ENCODE peak calls at places on chromosomes 16 and 17, in five cellular contexts. E is upper lobe of left lung, J is HepG2, O is A549, G is K562. T is an unnamed sample.

GRCh38 chr17:62105861-62106260 is 40.8 kb upstream of the MED13 start:
- ATAC-seq in E (no peak), G (no peak), J (no peak), O (no peak), T (no peak)

GRCh38 chr17:31550389-31551056 is 159.0 kb downstream of the RAB11FIP4 start:
- ATAC-seq in J (no peak), O (peak; percentile 5), G (no peak), E (no peak), T (no peak)

GRCh38 chr17:2690165-2691068 is 21.1 kb downstream of the CLUH start:
- ATAC-seq in G (no peak), E (no peak), J (no peak), O (no peak), T (no peak)

GRCh38 chr16:6656760-6657159 is 675.9 kb upstream of the RBFOX1 start:
- ATAC-seq in J (no peak), G (no peak), E (no peak), O (no peak), T (no peak)

GRCh38 chr16:11099672-11100195 is 155.4 kb downstream of the CLEC16A start:
- ATAC-seq in E (no peak), J (no peak), G (no peak), O (no peak), T (peak; percentile 10)

GRCh38 chr16:2364638-2365210 is 24.2 kb upstream of the ABCA3 start:
- ATAC-seq in E (no peak), G (no peak), O (no peak), J (no peak), T (no peak)

GRCh38 chr16:58792188-58792587 is 58.1 kb upstream of the GOT2 start:
- ATAC-seq in E (no peak), O (no peak), G (peak; percentile 90), J (no peak), T (no peak)

GRCh38 chr16:70418993-70419318 is 19.9 kb downstream of the ST3GAL2 start:
- ATAC-seq in O (no peak), J (peak; percentile 17), G (no peak), E (no peak), T (no peak)

GRCh38 chr17:43006639-43007551 is at the start of gene IFI35:
- ATAC-seq in E (peak; percentile 95), G (peak; percentile 92), J (peak; percentile 78), O (peak; percentile 84), T (peak; percentile 87)

GRCh38 chr17:38535886-38536285 is 69.9 kb downstream of the SRCIN1 start:
- ATAC-seq in G (no peak), O (no peak), E (no peak), J (no peak), T (no peak)

GRCh38 chr16:71927383-71927782 is 32.1 kb downstream of the IST1 start:
- ATAC-seq in E (peak; percentile 57), J (no peak), O (no peak), G (no peak), T (peak; percentile 80)

GRCh38 chr17:33871720-33872535 is 383.2 kb upstream of the CCL2 start:
- ATAC-seq in E (no peak), O (peak; percentile 80), J (no peak), G (peak; percentile 94), T (no peak)

GRCh38 chr16:56565023-56565477 is at the start of gene MT4:
- ATAC-seq in G (no peak), J (peak; percentile 31), E (no peak), O (no peak), T (no peak)

GRCh38 chr17:16926061-16926511 is 45.8 kb downstream of the TNFRSF13B start:
- ATAC-seq in O (no peak), E (no peak), G (no peak), J (no peak), T (no peak)

GRCh38 chr17:68821860-68822693 is 133.1 kb downstream of the ABCA8 start:
- ATAC-seq in O (peak; percentile 95), E (peak; percentile 76), J (peak; percentile 85), G (no peak), T (no peak)

GRCh38 chr16:51155199-51155607 is 4.1 kb upstream of the SALL1 start:
- ATAC-seq in J (no peak), O (no peak), E (no peak), G (no peak), T (no peak)

GRCh38 chr16:1567988-1568387 is 34.5 kb downstream of the TMEM204 start:
- ATAC-seq in J (no peak), G (no peak), E (no peak), O (no peak), T (no peak)

GRCh38 chr17:81553616-81554181 is 1.5 kb upstream of the FAAP100 start:
- ATAC-seq in E (peak; percentile 19), J (peak; percentile 0), O (peak; percentile 33), G (no peak), T (no peak)

GRCh38 chr16:14186007-14186953 is 115.2 kb downstream of the MRTFB start:
- ATAC-seq in J (peak; percentile 47), O (peak; percentile 69), E (peak; percentile 60), G (peak; percentile 57), T (peak; percentile 75)

GRCh38 chr17:330993-331701 is 21.5 kb downstream of the RPH3AL start:
- ATAC-seq in O (no peak), J (no peak), G (no peak), E (peak; percentile 70), T (peak; percentile 35)

GRCh38 chr17:9763643-9764042 is 27.7 kb downstream of the DHRS7C start:
- ATAC-seq in O (peak; percentile 20), E (no peak), J (no peak), G (no peak), T (peak; percentile 63)

GRCh38 chr16:24683847-24684493 is 45.5 kb upstream of the TNRC6A start:
- ATAC-seq in E (no peak), J (no peak), O (no peak), G (no peak), T (no peak)

GRCh38 chr17:66655461-66655860 is 179.5 kb upstream of the CACNG5 start:
- ATAC-seq in G (no peak), J (no peak), O (no peak), E (no peak), T (no peak)

GRCh38 chr17:61335105-61335844 is 64.4 kb upstream of the TBX2 start:
- ATAC-seq in E (peak; percentile 13), G (no peak), O (peak; percentile 72), J (peak; percentile 61), T (no peak)

GRCh38 chr17:74686761-74687160 is 26.0 kb downstream of the CD300LF start:
- ATAC-seq in E (no peak), G (no peak), O (peak; percentile 75), J (peak; percentile 53), T (no peak)

GRCh38 chr17:43616865-43617264 is 44.9 kb downstream of the MEOX1 start:
- ATAC-seq in G (no peak), E (peak; percentile 38), J (peak; percentile 45), O (peak; percentile 14), T (no peak)

GRCh38 chr17:21089145-21089544 is 37.6 kb upstream of the DHRS7B start:
- ATAC-seq in J (no peak), G (no peak), O (no peak), E (no peak), T (no peak)

GRCh38 chr17:45313419-45313771 is 3.4 kb downstream of the MAP3K14 start:
- ATAC-seq in E (no peak), G (no peak), O (no peak), J (no peak), T (no peak)

GRCh38 chr17:40610359-40610758 is 37.3 kb downstream of the SMARCE1 start:
- ATAC-seq in O (no peak), J (no peak), E (no peak), G (no peak), T (no peak)

GRCh38 chr16:4349332-4349731 is 1.8 kb downstream of the PAM16 start:
- ATAC-seq in O (no peak), J (no peak), G (no peak), E (no peak), T (no peak)

GRCh38 chr16:71526111-71526998 is at the start of gene CHST4:
- ATAC-seq in E (peak; percentile 66), O (peak; percentile 57), J (no peak), G (no peak), T (peak; percentile 62)

GRCh38 chr16:49725651-49726050 is 130.3 kb downstream of the ZNF423 start:
- ATAC-seq in E (no peak), O (peak; percentile 30), G (no peak), J (peak; percentile 48), T (no peak)

GRCh38 chr16:5965321-5965720 is 867.7 kb upstream of the EEF2KMT start:
- ATAC-seq in G (no peak), J (no peak), O (no peak), E (no peak), T (no peak)

GRCh38 chr16:4404247-4404966 is 12.0 kb downstream of the CORO7 start:
- ATAC-seq in O (peak; percentile 60), J (peak; percentile 71), G (peak; percentile 81), E (no peak), T (no peak)

GRCh38 chr16:75899163-75899562 is 172.9 kb upstream of the CPHXL start:
- ATAC-seq in G (no peak), O (no peak), J (no peak), E (no peak), T (no peak)
- TF ChIP-seq EP300 in G (no peak), O (no peak), J (no peak), E (no peak), T (no peak)

DNA sequence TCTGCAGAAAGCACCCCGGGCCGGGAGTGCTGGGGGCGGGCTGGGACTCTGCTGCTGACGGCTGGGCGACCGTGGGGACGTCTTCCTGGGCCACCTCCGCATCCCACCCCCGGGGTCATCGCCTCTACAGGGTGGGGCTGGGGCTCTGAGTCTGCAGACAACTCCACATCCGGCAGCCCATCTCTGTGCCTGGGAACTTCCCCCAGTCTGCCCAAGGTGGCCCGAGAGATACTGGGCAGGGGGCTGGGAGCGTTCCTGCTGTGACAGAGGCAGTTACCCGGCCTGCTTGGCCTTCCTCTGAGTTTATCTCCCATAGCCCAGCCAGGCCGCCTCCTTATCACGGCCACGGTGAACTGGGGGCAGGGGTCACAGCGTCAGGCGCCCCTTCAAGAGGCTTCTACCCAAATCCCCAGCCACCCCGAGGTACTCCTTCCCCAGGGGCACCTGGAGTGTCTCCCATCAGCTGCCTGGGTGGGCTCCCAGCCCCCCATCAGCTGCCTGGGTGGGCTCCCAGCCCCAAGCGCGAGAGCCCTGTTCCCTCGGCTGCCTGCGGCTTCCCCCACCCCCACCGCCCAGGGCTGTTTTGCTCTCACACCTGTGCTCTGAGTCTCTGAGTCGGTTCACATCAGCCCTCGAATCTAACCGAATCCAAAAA is 15.5 kb upstream of the CBFA2T3 start:
- ATAC-seq in J (no peak), O (no peak), E (no peak), G (peak; percentile 88), T (no peak)
- H3K4me1 ChIP-seq in J (peaks cover 6% of the 10 kb centered on the region), O (no peaks in the 10 kb centered on the region), E (peaks cover 13% of the 10 kb centered on the region), G (peaks cover 54% of the 10 kb centered on the region), T (no peaks in the 10 kb centered on the region)

GRCh38 chr16:28822520-28823290 is at the start of gene ATXN2L:
- ATAC-seq in J (peak; percentile 41), G (peak; percentile 63), O (peak; percentile 65), E (peak; percentile 92), T (peak; percentile 77)
- TF ChIP-seq EP300 in J (peak; percentile 70), G (peak; percentile 57), O (no peak), E (no peak), T (no peak)

DNA sequence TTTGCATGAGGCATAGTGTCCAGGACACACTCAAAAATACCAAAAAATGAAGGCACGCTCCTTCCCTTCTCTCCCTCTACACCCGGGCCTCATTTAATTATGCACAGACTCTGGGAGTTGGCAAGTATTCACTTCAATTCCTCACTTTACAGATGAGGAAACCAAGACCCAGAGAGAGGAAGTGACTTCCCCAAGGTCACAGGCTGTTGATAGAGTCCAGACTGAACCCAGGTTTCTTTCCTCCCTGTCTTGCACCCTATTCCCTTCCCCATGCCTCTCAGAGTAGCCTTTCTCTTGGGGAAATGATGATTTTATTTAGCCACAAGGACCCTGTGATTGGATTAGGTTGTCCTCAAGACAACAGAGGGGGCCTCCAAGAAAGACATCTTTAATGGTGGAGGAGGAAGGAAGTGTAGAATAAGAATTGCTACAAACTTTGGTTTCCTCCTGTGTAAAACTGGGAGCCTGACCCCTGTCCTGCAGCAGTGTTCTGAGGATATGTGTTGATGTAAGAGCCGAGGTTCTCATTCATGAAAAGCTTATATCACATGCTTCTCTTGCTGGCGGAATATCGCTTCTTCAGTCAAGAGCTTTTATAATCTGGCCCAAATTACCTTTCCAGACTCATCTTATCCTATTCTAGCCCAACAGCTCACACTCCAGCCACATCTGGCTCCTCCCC is 48.8 kb upstream of the SIAH1 start:
- ATAC-seq in J (peak; percentile 13), E (peak; percentile 51), G (no peak), O (no peak), T (no peak)
- H3K4me1 ChIP-seq in J (peaks cover 30% of the 10 kb centered on the region), E (peaks cover 24% of the 10 kb centered on the region), G (no peaks in the 10 kb centered on the region), O (peaks cover 25% of the 10 kb centered on the region), T (no peaks in the 10 kb centered on the region)

T was measured in gastroesophageal sphincter.